ENCODE peak calls at places on chromosomes 1 and 21, in six cellular contexts. F is sigmoid colon, K is HT1080, N is NCI-H1092, Y is coronary artery, H is T-helper 2 cell. I is an unnamed sample.

GRCh38 chr1:196385109-196385508 is 223.1 kb downstream of the KCNT2 start:
- DNase-seq in N (no peak), Y (no peak), H (no peak), K (no peak), F (no peak), I (no peak)

GRCh38 chr21:41643246-41643966 is 123.4 kb downstream of the RIPK4 start:
- DNase-seq in Y (no peak), N (no peak), K (no peak), H (no peak), F (no peak), I (no peak)

GRCh38 chr1:24155011-24155782 is 12.3 kb upstream of the IL22RA1 start:
- DNase-seq in N (peak), K (no peak), Y (no peak), F (no peak), H (no peak), I (no peak)

GRCh38 chr1:233982827-233983518 is 78.5 kb downstream of the SLC35F3 start:
- DNase-seq in N (no peak), K (no peak), F (no peak), Y (no peak), H (no peak), I (no peak)

GRCh38 chr1:22313321-22313720 is 138.3 kb upstream of the ZBTB40 start:
- DNase-seq in Y (no peak), N (no peak), H (no peak), F (no peak), K (no peak), I (no peak)

GRCh38 chr1:109782514-109782913 is 18.8 kb upstream of the EPS8L3 start:
- DNase-seq in H (no peak), F (peak), K (no peak), N (no peak), Y (no peak), I (no peak)

GRCh38 chr1:9244501-9245229 is 10.1 kb downstream of the H6PD start:
- DNase-seq in N (no peak), K (no peak), H (no peak), F (no peak), Y (no peak), I (no peak)

GRCh38 chr1:33317354-33317753 is 3.5 kb downstream of the A3GALT2 start:
- DNase-seq in N (no peak), H (no peak), K (no peak), Y (no peak), F (no peak), I (no peak)

GRCh38 chr1:30514945-30515344 is 208.4 kb downstream of the MATN1 start:
- DNase-seq in N (no peak), F (no peak), K (no peak), Y (peak), H (no peak), I (no peak)

GRCh38 chr1:39776400-39776713 is 5.2 kb upstream of the OXCT2 start:
- DNase-seq in F (no peak), K (peak), H (no peak), N (no peak), Y (no peak), I (no peak)